ENCODE peak calls at places on chromosomes 4 and X, in nine cellular contexts. L is tibial nerve, X is hepatocyte, D is A673, M is A549, Q is tibial artery, Z is thoracic aorta, F is upper lobe of right lung, K is esophagus squamous epithelium. W is an unnamed sample.

GRCh38 chrX:64571011-64571410 is 175.8 kb upstream of the MTMR8 start:
- DNase-seq in D (no peak), M (no peak), Q (no peak), X (no peak), K (no peak), Z (no peak), F (no peak), L (no peak), W (no peak)

GRCh38 chr4:103994059-103994458 is 274.3 kb upstream of the TACR3 start:
- DNase-seq in M (peak; percentile 30), Z (no peak), F (no peak), L (no peak), K (no peak), Q (no peak), D (peak; percentile 43), X (no peak), W (no peak)

GRCh38 chr4:156803056-156803455 is 168.5 kb downstream of the PDGFC start:
- DNase-seq in F (no peak), M (no peak), Q (no peak), D (no peak), X (no peak), K (no peak), L (no peak), Z (no peak), W (no peak)

GRCh38 chr4:47531241-47531953 is 46.3 kb downstream of the ATP10D start:
- DNase-seq in Z (no peak), M (peak; percentile 24), Q (no peak), D (no peak), F (peak; percentile 48), L (no peak), K (no peak), X (peak; percentile 8), W (no peak)

GRCh38 chr4:126051709-126052424 is 737.1 kb downstream of the FAT4 start:
- DNase-seq in Z (no peak), M (no peak), D (peak; percentile 70), Q (no peak), K (no peak), F (no peak), X (peak; percentile 54), L (no peak), W (no peak)

GRCh38 chrX:53324803-53325202 is 43.4 kb upstream of the IQSEC2 start:
- DNase-seq in X (no peak), Q (no peak), F (no peak), Z (no peak), L (no peak), M (no peak), D (no peak), K (no peak), W (no peak)

GRCh38 chr4:41550308-41550707 is 12.4 kb downstream of the LIMCH1 start:
- DNase-seq in Z (no peak), F (no peak), M (no peak), X (no peak), K (no peak), L (no peak), Q (no peak), D (no peak), W (no peak)

GRCh38 chr4:91448668-91449330 is 855.0 kb upstream of the GRID2 start:
- DNase-seq in K (no peak), F (no peak), L (no peak), M (no peak), D (peak; percentile 0), X (peak; percentile 23), Q (no peak), Z (no peak), W (no peak)

GRCh38 chrX:3663576-3664290 is 49.7 kb downstream of the PRKX start:
- DNase-seq in Q (peak; percentile 62), D (no peak), F (peak; percentile 59), K (no peak), M (no peak), Z (no peak), L (no peak), X (no peak), W (no peak)

GRCh38 chr4:133668061-133668851 is 519.2 kb downstream of the PCDH10 start:
- DNase-seq in D (no peak), M (no peak), Z (no peak), X (peak; percentile 27), Q (no peak), F (no peak), L (no peak), K (no peak), W (no peak)

GRCh38 chr4:182293836-182294235 is 50.6 kb downstream of the TENM3 start:
- DNase-seq in F (no peak), D (no peak), L (no peak), K (no peak), Q (no peak), M (no peak), X (no peak), Z (no peak), W (no peak)

GRCh38 chr4:129344058-129344457 is 248.1 kb downstream of the C4orf33 start:
- DNase-seq in L (no peak), F (no peak), M (peak; percentile 44), X (peak; percentile 61), Q (no peak), Z (no peak), K (no peak), D (peak; percentile 59), W (no peak)

GRCh38 chrX:93538575-93538974 is 134.8 kb downstream of the NAP1L3 start:
- DNase-seq in F (no peak), X (no peak), M (no peak), Q (no peak), L (no peak), D (peak; percentile 19), K (no peak), Z (no peak), W (no peak)

GRCh38 chrX:68735266-68735665 is 87.8 kb downstream of the STARD8 start:
- DNase-seq in Z (no peak), K (no peak), X (no peak), M (no peak), F (no peak), L (no peak), Q (no peak), D (no peak), W (no peak)

GRCh38 chrX:9995855-9996339 is 28.7 kb downstream of the CLDN34 start:
- DNase-seq in F (peak; percentile 88), L (peak; percentile 87), X (peak; percentile 79), Q (peak; percentile 85), M (peak; percentile 88), Z (peak; percentile 31), K (no peak), D (peak; percentile 83), W (peak; percentile 85)

GRCh38 chrX:136067097-136067496 is 80.2 kb upstream of the FHL1 start:
- DNase-seq in M (no peak), K (no peak), Q (no peak), F (no peak), X (no peak), D (no peak), L (no peak), Z (no peak), W (no peak)

GRCh38 chr4:163564221-163564720 is 69.8 kb downstream of the TMA16 start:
- DNase-seq in Q (no peak), X (no peak), D (no peak), K (no peak), M (no peak), L (no peak), Z (no peak), F (no peak), W (no peak)

GRCh38 chrX:84153538-84153937 is 34.5 kb downstream of the RPS6KA6 start:
- DNase-seq in M (no peak), D (no peak), X (no peak), K (no peak), Z (no peak), F (no peak), Q (no peak), L (no peak), W (no peak)

GRCh38 chr4:138226351-138226750 is 15.8 kb downstream of the SLC7A11 start:
- DNase-seq in K (no peak), Z (no peak), M (no peak), F (no peak), D (no peak), L (no peak), Q (no peak), X (no peak), W (no peak)

GRCh38 chrX:17964871-17965270 is 103.8 kb upstream of the RAI2 start:
- DNase-seq in D (no peak), X (no peak), L (peak; percentile 68), K (no peak), F (no peak), M (no peak), Z (no peak), Q (no peak), W (no peak)

GRCh38 chr4:164753873-164754488 is at the start of gene SMIM31:
- DNase-seq in X (no peak), Z (no peak), D (no peak), M (peak; percentile 39), Q (no peak), K (no peak), L (no peak), F (no peak), W (no peak)
- H3K4me3 ChIP-seq in X (no peak within 1 kb of the TSS), Z (no peak within 1 kb of the TSS), D (no peak within 1 kb of the TSS), M (no peak within 1 kb of the TSS), Q (no peak within 1 kb of the TSS), K (no peak within 1 kb of the TSS), L (no peak within 1 kb of the TSS), F (no peak within 1 kb of the TSS), W (no peak within 1 kb of the TSS)

DNA sequence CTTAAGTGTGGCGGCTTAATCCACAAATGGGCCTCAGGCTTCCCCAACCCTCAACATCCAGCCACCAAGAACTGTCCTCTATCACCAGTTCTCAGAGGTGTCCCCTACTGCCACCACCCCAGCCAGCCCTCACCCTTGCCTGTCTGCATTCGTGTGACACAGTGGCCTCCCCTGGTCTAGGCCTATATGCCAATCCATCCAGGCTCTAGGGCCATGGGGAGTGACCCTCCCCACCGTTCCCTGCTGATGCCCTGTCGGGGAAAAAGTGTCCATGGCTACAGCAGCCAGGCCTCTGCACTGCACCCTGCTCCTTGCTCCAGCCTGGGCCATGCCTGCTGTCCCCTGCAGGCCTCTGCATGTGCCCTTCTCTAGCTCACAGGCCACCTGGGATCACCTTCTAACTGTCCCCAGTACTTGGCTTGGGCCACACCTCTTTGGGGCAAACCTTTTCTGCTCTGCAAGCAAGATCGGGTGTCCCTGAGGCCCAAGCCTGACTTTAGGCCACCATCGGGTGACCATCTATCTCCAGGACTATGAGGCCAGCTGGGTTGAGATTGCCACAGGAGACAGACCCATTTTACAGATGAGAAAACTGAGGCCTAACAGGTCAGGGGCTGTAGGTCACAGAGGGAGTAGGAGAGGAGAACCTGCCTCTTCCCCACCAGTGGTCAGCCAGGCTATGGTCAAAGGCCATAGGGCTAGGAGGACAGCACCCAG is 75.8 kb downstream of the JAKMIP1 start:
- DNase-seq in K (no peak), Q (no peak), Z (no peak), X (no peak), F (peak; percentile 37), D (no peak), L (no peak), M (no peak), W (no peak)
- TF ChIP-seq CTCF in K (no peak), Q (no peak), Z (no peak), X (no peak), F (no peak), D (no peak), L (no peak), M (no peak), W (no peak)

GRCh38 chr4:76035799-76036389 is at the start of gene CXCL11:
- DNase-seq in Z (no peak), D (no peak), X (no peak), K (no peak), Q (no peak), M (no peak), F (no peak), L (no peak), W (no peak)
- H3K27ac ChIP-seq in Z (no peak within 1 kb of the TSS), D (no peak within 1 kb of the TSS), X (no peak within 1 kb of the TSS), K (no peak within 1 kb of the TSS), Q (no peak within 1 kb of the TSS), M (no peak within 1 kb of the TSS), F (no peak within 1 kb of the TSS), L (no peak within 1 kb of the TSS), W (no peak within 1 kb of the TSS)

GRCh38 chrX:66360894-66361293 is 196.8 kb downstream of the HEPH start:
- DNase-seq in F (no peak), K (no peak), L (no peak), M (no peak), Q (no peak), Z (no peak), D (no peak), X (no peak), W (no peak)
- H3K4me3 ChIP-seq in F (no peak overlapping the region), K (no peak overlapping the region), L (no peak overlapping the region), M (no peak overlapping the region), Q (no peak overlapping the region), Z (no peak overlapping the region), D (no peak overlapping the region), X (no peak overlapping the region), W (no peak overlapping the region)

W was measured in coronary artery.